ENCODE peak calls at places on chromosomes 2 and 18, in ten cellular contexts. One of them, this sample, is unnamed.

GRCh38 chr2:181077128-181077709 is 96.8 kb downstream of the UBE2E3 start:
- DNase-seq in NK-92 treated with Interleukin-12 subunit alpha and Interleukin-12 subunit beta, amount 100 ng/mL, for 24 hours: no peak
- DNase-seq in islet precursor cell: no peak
- DNase-seq in retina: peak
- DNase-seq in NCI-H1694 treated with DMSO at 0.1 percent for 48 hours: peak
- DNase-seq in AG20443: peak
- DNase-seq in mucosa of gallbladder: peak
- DNase-seq in stimulated activated CD4-positive, alpha-beta T cell treated with anti-CD3 and anti-CD28 coated beads, Interleukin-1b, Interleukin-23, amount 100 ng/mL, for 24 hours: no peak
- DNase-seq in HTR-8/SVneo: peak
- DNase-seq in posterior cingulate gyrus: no peak
- DNase-seq in this sample: peak

GRCh38 chr2:20578895-20579825 is 71.7 kb downstream of the HS1BP3 start:
- DNase-seq in NK-92 treated with Interleukin-12 subunit alpha and Interleukin-12 subunit beta, amount 100 ng/mL, for 24 hours: no peak
- DNase-seq in islet precursor cell: peak
- DNase-seq in retina: peak
- DNase-seq in NCI-H1694 treated with DMSO at 0.1 percent for 48 hours: no peak
- DNase-seq in AG20443: peak
- DNase-seq in mucosa of gallbladder: peak
- DNase-seq in stimulated activated CD4-positive, alpha-beta T cell treated with anti-CD3 and anti-CD28 coated beads, Interleukin-1b, Interleukin-23, amount 100 ng/mL, for 24 hours: no peak
- DNase-seq in HTR-8/SVneo: peak
- DNase-seq in posterior cingulate gyrus: peak
- DNase-seq in this sample: peak

GRCh38 chr18:51149605-51150429 is 47.7 kb downstream of the MEX3C start:
- DNase-seq in NK-92 treated with Interleukin-12 subunit alpha and Interleukin-12 subunit beta, amount 100 ng/mL, for 24 hours: no peak
- DNase-seq in islet precursor cell: peak
- DNase-seq in retina: no peak
- DNase-seq in NCI-H1694 treated with DMSO at 0.1 percent for 48 hours: no peak
- DNase-seq in AG20443: peak
- DNase-seq in mucosa of gallbladder: no peak
- DNase-seq in stimulated activated CD4-positive, alpha-beta T cell treated with anti-CD3 and anti-CD28 coated beads, Interleukin-1b, Interleukin-23, amount 100 ng/mL, for 24 hours: no peak
- DNase-seq in HTR-8/SVneo: peak
- DNase-seq in posterior cingulate gyrus: no peak
- DNase-seq in this sample: no peak

GRCh38 chr18:37612519-37612918 is 46.9 kb upstream of the CELF4 start:
- DNase-seq in NK-92 treated with Interleukin-12 subunit alpha and Interleukin-12 subunit beta, amount 100 ng/mL, for 24 hours: no peak
- DNase-seq in islet precursor cell: no peak
- DNase-seq in retina: no peak
- DNase-seq in NCI-H1694 treated with DMSO at 0.1 percent for 48 hours: no peak
- DNase-seq in AG20443: no peak
- DNase-seq in mucosa of gallbladder: no peak
- DNase-seq in stimulated activated CD4-positive, alpha-beta T cell treated with anti-CD3 and anti-CD28 coated beads, Interleukin-1b, Interleukin-23, amount 100 ng/mL, for 24 hours: no peak
- DNase-seq in HTR-8/SVneo: no peak
- DNase-seq in posterior cingulate gyrus: no peak
- DNase-seq in this sample: peak

GRCh38 chr2:108613261-108614042 is 79.2 kb downstream of the LIMS1 start:
- DNase-seq in NK-92 treated with Interleukin-12 subunit alpha and Interleukin-12 subunit beta, amount 100 ng/mL, for 24 hours: no peak
- DNase-seq in islet precursor cell: no peak
- DNase-seq in retina: no peak
- DNase-seq in NCI-H1694 treated with DMSO at 0.1 percent for 48 hours: no peak
- DNase-seq in AG20443: no peak
- DNase-seq in mucosa of gallbladder: no peak
- DNase-seq in stimulated activated CD4-positive, alpha-beta T cell treated with anti-CD3 and anti-CD28 coated beads, Interleukin-1b, Interleukin-23, amount 100 ng/mL, for 24 hours: no peak
- DNase-seq in HTR-8/SVneo: no peak
- DNase-seq in posterior cingulate gyrus: no peak
- DNase-seq in this sample: no peak

GRCh38 chr2:239778042-239778811 is 246.9 kb downstream of the NDUFA10 start:
- DNase-seq in NK-92 treated with Interleukin-12 subunit alpha and Interleukin-12 subunit beta, amount 100 ng/mL, for 24 hours: no peak
- DNase-seq in islet precursor cell: peak
- DNase-seq in retina: no peak
- DNase-seq in NCI-H1694 treated with DMSO at 0.1 percent for 48 hours: no peak
- DNase-seq in AG20443: no peak
- DNase-seq in mucosa of gallbladder: no peak
- DNase-seq in stimulated activated CD4-positive, alpha-beta T cell treated with anti-CD3 and anti-CD28 coated beads, Interleukin-1b, Interleukin-23, amount 100 ng/mL, for 24 hours: no peak
- DNase-seq in HTR-8/SVneo: no peak
- DNase-seq in posterior cingulate gyrus: no peak
- DNase-seq in this sample: no peak

GRCh38 chr2:128628996-128629395 is 310.3 kb upstream of the HS6ST1 start:
- DNase-seq in NK-92 treated with Interleukin-12 subunit alpha and Interleukin-12 subunit beta, amount 100 ng/mL, for 24 hours: no peak
- DNase-seq in islet precursor cell: no peak
- DNase-seq in retina: no peak
- DNase-seq in NCI-H1694 treated with DMSO at 0.1 percent for 48 hours: no peak
- DNase-seq in AG20443: no peak
- DNase-seq in mucosa of gallbladder: no peak
- DNase-seq in stimulated activated CD4-positive, alpha-beta T cell treated with anti-CD3 and anti-CD28 coated beads, Interleukin-1b, Interleukin-23, amount 100 ng/mL, for 24 hours: no peak
- DNase-seq in HTR-8/SVneo: no peak
- DNase-seq in posterior cingulate gyrus: no peak
- DNase-seq in this sample: no peak

GRCh38 chr2:145800201-145801091 is 1280.5 kb upstream of the ZEB2 start:
- DNase-seq in NK-92 treated with Interleukin-12 subunit alpha and Interleukin-12 subunit beta, amount 100 ng/mL, for 24 hours: no peak
- DNase-seq in islet precursor cell: no peak
- DNase-seq in retina: no peak
- DNase-seq in NCI-H1694 treated with DMSO at 0.1 percent for 48 hours: no peak
- DNase-seq in AG20443: no peak
- DNase-seq in mucosa of gallbladder: peak
- DNase-seq in stimulated activated CD4-positive, alpha-beta T cell treated with anti-CD3 and anti-CD28 coated beads, Interleukin-1b, Interleukin-23, amount 100 ng/mL, for 24 hours: no peak
- DNase-seq in HTR-8/SVneo: no peak
- DNase-seq in posterior cingulate gyrus: no peak
- DNase-seq in this sample: no peak

GRCh38 chr2:65046633-65047407 is 9.4 kb upstream of the CEP68 start:
- DNase-seq in NK-92 treated with Interleukin-12 subunit alpha and Interleukin-12 subunit beta, amount 100 ng/mL, for 24 hours: no peak
- DNase-seq in islet precursor cell: no peak
- DNase-seq in retina: no peak
- DNase-seq in NCI-H1694 treated with DMSO at 0.1 percent for 48 hours: no peak
- DNase-seq in AG20443: no peak
- DNase-seq in mucosa of gallbladder: no peak
- DNase-seq in stimulated activated CD4-positive, alpha-beta T cell treated with anti-CD3 and anti-CD28 coated beads, Interleukin-1b, Interleukin-23, amount 100 ng/mL, for 24 hours: no peak
- DNase-seq in HTR-8/SVneo: no peak
- DNase-seq in posterior cingulate gyrus: no peak
- DNase-seq in this sample: no peak

GRCh38 chr2:69345434-69345833 is 41.6 kb downstream of the GFPT1 start:
- DNase-seq in NK-92 treated with Interleukin-12 subunit alpha and Interleukin-12 subunit beta, amount 100 ng/mL, for 24 hours: no peak
- DNase-seq in islet precursor cell: no peak
- DNase-seq in retina: no peak
- DNase-seq in NCI-H1694 treated with DMSO at 0.1 percent for 48 hours: no peak
- DNase-seq in AG20443: no peak
- DNase-seq in mucosa of gallbladder: no peak
- DNase-seq in stimulated activated CD4-positive, alpha-beta T cell treated with anti-CD3 and anti-CD28 coated beads, Interleukin-1b, Interleukin-23, amount 100 ng/mL, for 24 hours: no peak
- DNase-seq in HTR-8/SVneo: no peak
- DNase-seq in posterior cingulate gyrus: no peak
- DNase-seq in this sample: no peak

GRCh38 chr2:11305338-11305737 is 39.1 kb downstream of the ROCK2 start:
- DNase-seq in NK-92 treated with Interleukin-12 subunit alpha and Interleukin-12 subunit beta, amount 100 ng/mL, for 24 hours: no peak
- DNase-seq in islet precursor cell: no peak
- DNase-seq in retina: no peak
- DNase-seq in NCI-H1694 treated with DMSO at 0.1 percent for 48 hours: no peak
- DNase-seq in AG20443: no peak
- DNase-seq in mucosa of gallbladder: no peak
- DNase-seq in stimulated activated CD4-positive, alpha-beta T cell treated with anti-CD3 and anti-CD28 coated beads, Interleukin-1b, Interleukin-23, amount 100 ng/mL, for 24 hours: no peak
- DNase-seq in HTR-8/SVneo: no peak
- DNase-seq in posterior cingulate gyrus: no peak
- DNase-seq in this sample: no peak

GRCh38 chr18:46281185-46282176 is 177.3 kb downstream of the HAUS1 start:
- DNase-seq in NK-92 treated with Interleukin-12 subunit alpha and Interleukin-12 subunit beta, amount 100 ng/mL, for 24 hours: peak
- DNase-seq in islet precursor cell: peak
- DNase-seq in retina: peak
- DNase-seq in NCI-H1694 treated with DMSO at 0.1 percent for 48 hours: peak
- DNase-seq in AG20443: peak
- DNase-seq in mucosa of gallbladder: peak
- DNase-seq in stimulated activated CD4-positive, alpha-beta T cell treated with anti-CD3 and anti-CD28 coated beads, Interleukin-1b, Interleukin-23, amount 100 ng/mL, for 24 hours: peak
- DNase-seq in HTR-8/SVneo: peak
- DNase-seq in posterior cingulate gyrus: peak
- DNase-seq in this sample: peak

GRCh38 chr2:55431982-55432627 is 12.4 kb upstream of the CCDC88A start:
- DNase-seq in NK-92 treated with Interleukin-12 subunit alpha and Interleukin-12 subunit beta, amount 100 ng/mL, for 24 hours: no peak
- DNase-seq in islet precursor cell: no peak
- DNase-seq in retina: no peak
- DNase-seq in NCI-H1694 treated with DMSO at 0.1 percent for 48 hours: peak
- DNase-seq in AG20443: peak
- DNase-seq in mucosa of gallbladder: no peak
- DNase-seq in stimulated activated CD4-positive, alpha-beta T cell treated with anti-CD3 and anti-CD28 coated beads, Interleukin-1b, Interleukin-23, amount 100 ng/mL, for 24 hours: no peak
- DNase-seq in HTR-8/SVneo: peak
- DNase-seq in posterior cingulate gyrus: no peak
- DNase-seq in this sample: peak

GRCh38 chr2:42001696-42002331 is 46.0 kb upstream of the PKDCC start:
- DNase-seq in NK-92 treated with Interleukin-12 subunit alpha and Interleukin-12 subunit beta, amount 100 ng/mL, for 24 hours: no peak
- DNase-seq in islet precursor cell: peak
- DNase-seq in retina: no peak
- DNase-seq in NCI-H1694 treated with DMSO at 0.1 percent for 48 hours: no peak
- DNase-seq in AG20443: peak
- DNase-seq in mucosa of gallbladder: no peak
- DNase-seq in stimulated activated CD4-positive, alpha-beta T cell treated with anti-CD3 and anti-CD28 coated beads, Interleukin-1b, Interleukin-23, amount 100 ng/mL, for 24 hours: no peak
- DNase-seq in HTR-8/SVneo: no peak
- DNase-seq in posterior cingulate gyrus: no peak
- DNase-seq in this sample: no peak

GRCh38 chr2:47195149-47195548 is 40.0 kb upstream of the STPG4 start:
- DNase-seq in NK-92 treated with Interleukin-12 subunit alpha and Interleukin-12 subunit beta, amount 100 ng/mL, for 24 hours: no peak
- DNase-seq in islet precursor cell: peak
- DNase-seq in retina: no peak
- DNase-seq in NCI-H1694 treated with DMSO at 0.1 percent for 48 hours: no peak
- DNase-seq in AG20443: no peak
- DNase-seq in mucosa of gallbladder: no peak
- DNase-seq in stimulated activated CD4-positive, alpha-beta T cell treated with anti-CD3 and anti-CD28 coated beads, Interleukin-1b, Interleukin-23, amount 100 ng/mL, for 24 hours: no peak
- DNase-seq in HTR-8/SVneo: no peak
- DNase-seq in posterior cingulate gyrus: no peak
- DNase-seq in this sample: peak

This sample was measured in cerebellar cortex.